ENCODE peak calls at places on chromosomes 12 and 14, in four cellular contexts. Z, U, G and L are unnamed samples.

GRCh38 chr12:12975322-12976077 is 23.5 kb upstream of the GPRC5D start:
- DNase-seq in U (no peak), G (peak; percentile 68), Z (no peak), L (no peak)

GRCh38 chr14:36660736-36661505 is 739 bp upstream of the PAX9 start:
- DNase-seq in Z (no peak), U (peak; percentile 77), G (no peak), L (peak; percentile 74)

GRCh38 chr14:104227806-104228205 is 89.4 kb downstream of the KIF26A start:
- DNase-seq in Z (no peak), G (no peak), U (no peak), L (no peak)

GRCh38 chr12:121240484-121241202 is 30.7 kb downstream of the P2RX4 start:
- DNase-seq in G (peak; percentile 74), Z (no peak), U (no peak), L (no peak)

GRCh38 chr12:57461904-57462306 is 2.3 kb downstream of the GLI1 start:
- DNase-seq in U (no peak), Z (no peak), G (no peak), L (no peak)

GRCh38 chr12:15001733-15002471 is 29.1 kb downstream of the PDE6H start:
- DNase-seq in U (no peak), G (peak; percentile 37), Z (peak; percentile 53), L (peak; percentile 2)

GRCh38 chr12:92070054-92070863 is 75.4 kb downstream of the BTG1 start:
- DNase-seq in U (no peak), Z (no peak), G (no peak), L (no peak)

GRCh38 chr14:37036669-37037341 is 135.6 kb downstream of the SLC25A21 start:
- DNase-seq in U (no peak), Z (no peak), G (no peak), L (no peak)

GRCh38 chr14:101501858-101502615 is 59.3 kb upstream of the DIO3 start:
- DNase-seq in G (no peak), Z (peak; percentile 5), U (no peak), L (no peak)

GRCh38 chr12:68913682-68914081 is 19.3 kb downstream of the CPM start:
- DNase-seq in U (no peak), Z (no peak), G (no peak), L (no peak)

GRCh38 chr12:30996255-30996654 is 69.7 kb downstream of the TSPAN11 start:
- DNase-seq in Z (no peak), U (no peak), G (no peak), L (no peak)

GRCh38 chr12:51846911-51847829 is 1.3 kb downstream of the FIGNL2 start:
- DNase-seq in G (peak; percentile 84), Z (no peak), U (no peak), L (peak; percentile 58)

GRCh38 chr12:5034605-5035004 is 9.1 kb upstream of the KCNA5 start:
- DNase-seq in U (no peak), G (no peak), Z (no peak), L (no peak)

GRCh38 chr14:68816183-68816942 is 23.5 kb upstream of the ZFP36L1 start:
- DNase-seq in Z (peak; percentile 88), U (peak; percentile 59), G (peak; percentile 92), L (peak; percentile 83)

GRCh38 chr14:103071544-103072251 is 12.3 kb upstream of the LBHD2 start:
- DNase-seq in U (no peak), Z (no peak), G (no peak), L (no peak)

GRCh38 chr12:47033081-47033480 is 46.3 kb upstream of the PCED1B start:
- DNase-seq in G (peak; percentile 14), U (no peak), Z (no peak), L (no peak)

GRCh38 chr12:6608592-6609311 is 1.6 kb upstream of the CHD4 start:
- DNase-seq in Z (no peak), U (no peak), G (no peak), L (peak; percentile 47)

GRCh38 chr12:23204933-23205778 is 580.2 kb downstream of the ETNK1 start:
- DNase-seq in Z (no peak), G (peak; percentile 72), U (peak; percentile 66), L (peak; percentile 58)

GRCh38 chr12:69712826-69713225 is 13.7 kb upstream of the BEST3 start:
- DNase-seq in G (no peak), U (no peak), Z (no peak), L (no peak)

GRCh38 chr12:29148065-29148957 is 767 bp upstream of the FAR2 start:
- DNase-seq in Z (no peak), U (no peak), G (peak; percentile 38), L (no peak)